ENCODE peak calls at places on chromosomes 16 and 17, in eight cellular contexts. U, I, F, L, W, M, C and G are unnamed samples.

GRCh38 chr17:11807606-11808005 is 189.7 kb downstream of the ZNF18 start:
- DNase-seq in U (no peak), F (no peak), I (peak), M (no peak), L (no peak), W (no peak), C (no peak), G (no peak)

GRCh38 chr16:89691986-89692569 is 5.6 kb downstream of the CDK10 start:
- DNase-seq in C (no peak), F (peak), I (peak), U (no peak), M (no peak), W (no peak), L (no peak), G (no peak)

GRCh38 chr16:54957403-54957802 is 26.7 kb downstream of the IRX5 start:
- DNase-seq in C (peak), M (no peak), I (no peak), W (peak), F (no peak), L (no peak), U (peak), G (no peak)

GRCh38 chr16:22284637-22285515 is 12.3 kb upstream of the POLR3E start:
- DNase-seq in M (no peak), C (no peak), W (peak), I (no peak), F (peak), U (no peak), L (no peak), G (no peak)

GRCh38 chr16:48054881-48055601 is 100.8 kb downstream of the ABCC12 start:
- DNase-seq in L (peak), I (peak), U (peak), F (no peak), C (peak), M (no peak), W (peak), G (peak)

GRCh38 chr17:72858826-72859495 is 233.5 kb downstream of the SLC39A11 start:
- DNase-seq in L (no peak), C (no peak), U (no peak), F (no peak), I (no peak), W (no peak), M (no peak), G (no peak)

GRCh38 chr16:35731341-35732040 is 2272.1 kb downstream of the TP53TG3F start:
- DNase-seq in U (no peak), I (no peak), W (no peak), L (no peak), M (no peak), F (no peak), C (no peak), G (no peak)

GRCh38 chr17:65292430-65292829 is 155.3 kb downstream of the RGS9 start:
- DNase-seq in I (no peak), M (no peak), F (no peak), U (no peak), C (no peak), L (no peak), W (no peak), G (no peak)

GRCh38 chr17:29588561-29589411 is 662 bp downstream of the GIT1 start:
- DNase-seq in C (peak), U (peak), I (peak), M (no peak), W (peak), L (no peak), F (peak), G (peak)